ENCODE peak calls at places on chromosome 17, in six cellular contexts. K is nephron progenitor cell, M is left ventricle myocardium inferior, L is ascending aorta, Z is AG04450, N is IMR-90. D is an unnamed sample.

GRCh38 chr17:76827736-76828135 is 40.5 kb upstream of the MGAT5B start:
- DNase-seq in K (no peak), M (no peak), L (no peak), Z (no peak), N (no peak), D (no peak)

GRCh38 chr17:79859676-79860615 is 20.7 kb upstream of the CBX4 start:
- DNase-seq in K (peak; percentile 35), M (no peak), L (no peak), Z (no peak), N (no peak), D (no peak)

GRCh38 chr17:4728124-4728523 is 3.1 kb upstream of the MED11 start:
- DNase-seq in K (no peak), M (no peak), L (no peak), Z (no peak), N (no peak), D (no peak)

GRCh38 chr17:78174332-78174869 is 6.0 kb downstream of the SYNGR2 start:
- DNase-seq in K (no peak), M (peak; percentile 85), L (peak; percentile 58), Z (no peak), N (no peak), D (no peak)

GRCh38 chr17:75273968-75274708 is 3.1 kb upstream of the MIF4GD start:
- DNase-seq in K (no peak), M (no peak), L (no peak), Z (no peak), N (peak; percentile 77), D (no peak)

GRCh38 chr17:50542795-50543774 is 3.9 kb upstream of the SPATA20 start:
- DNase-seq in K (no peak), M (no peak), L (no peak), Z (no peak), N (no peak), D (no peak)

GRCh38 chr17:2011421-2012371 is 13.4 kb downstream of the RTN4RL1 start:
- DNase-seq in K (no peak), M (no peak), L (no peak), Z (no peak), N (no peak), D (no peak)

GRCh38 chr17:6509295-6509771 is 47.0 kb downstream of the PITPNM3 start:
- DNase-seq in K (no peak), M (no peak), L (no peak), Z (no peak), N (peak; percentile 37), D (no peak)

GRCh38 chr17:46974086-46974485 is 5.0 kb downstream of the RPRML start:
- DNase-seq in K (no peak), M (no peak), L (no peak), Z (no peak), N (no peak), D (no peak)

GRCh38 chr17:38509772-38510423 is 81.6 kb downstream of the ARHGAP23 start:
- DNase-seq in K (peak; percentile 44), M (no peak), L (no peak), Z (no peak), N (no peak), D (no peak)

GRCh38 chr17:17703608-17703919 is 22.3 kb downstream of the RAI1 start:
- DNase-seq in K (no peak), M (no peak), L (no peak), Z (no peak), N (no peak), D (no peak)

GRCh38 chr17:17134051-17134951 is 71.8 kb downstream of the PLD6 start:
- DNase-seq in K (no peak), M (no peak), L (no peak), Z (no peak), N (no peak), D (no peak)

GRCh38 chr17:32903774-32904673 is 23.9 kb upstream of the TMEM98 start:
- DNase-seq in K (no peak), M (no peak), L (no peak), Z (no peak), N (no peak), D (no peak)

GRCh38 chr17:57767561-57767960 is 22.5 kb upstream of the CCDC182 start:
- DNase-seq in K (no peak), M (no peak), L (no peak), Z (no peak), N (no peak), D (no peak)
- TF ChIP-seq CTCF in K (no peak), M (no peak), L (no peak), Z (no peak), N (no peak), D (no peak)

GRCh38 chr17:7894866-7895265 is 6.3 kb downstream of the CHD3 start:
- DNase-seq in K (no peak), M (no peak), L (no peak), Z (no peak), N (no peak), D (no peak)

GRCh38 chr17:7889166-7889584 is 586 bp downstream of the CHD3 start:
- DNase-seq in K (peak; percentile 35), M (peak; percentile 97), L (peak; percentile 92), Z (peak; percentile 67), N (peak; percentile 86), D (peak; percentile 46)

GRCh38 chr17:7894226-7894625 is 5.6 kb downstream of the CHD3 start:
- DNase-seq in K (no peak), M (no peak), L (no peak), Z (no peak), N (no peak), D (no peak)

GRCh38 chr17:7897090-7897489 is 8.5 kb downstream of the CHD3 start:
- DNase-seq in K (no peak), M (no peak), L (no peak), Z (no peak), N (peak; percentile 12), D (no peak)

DNA sequence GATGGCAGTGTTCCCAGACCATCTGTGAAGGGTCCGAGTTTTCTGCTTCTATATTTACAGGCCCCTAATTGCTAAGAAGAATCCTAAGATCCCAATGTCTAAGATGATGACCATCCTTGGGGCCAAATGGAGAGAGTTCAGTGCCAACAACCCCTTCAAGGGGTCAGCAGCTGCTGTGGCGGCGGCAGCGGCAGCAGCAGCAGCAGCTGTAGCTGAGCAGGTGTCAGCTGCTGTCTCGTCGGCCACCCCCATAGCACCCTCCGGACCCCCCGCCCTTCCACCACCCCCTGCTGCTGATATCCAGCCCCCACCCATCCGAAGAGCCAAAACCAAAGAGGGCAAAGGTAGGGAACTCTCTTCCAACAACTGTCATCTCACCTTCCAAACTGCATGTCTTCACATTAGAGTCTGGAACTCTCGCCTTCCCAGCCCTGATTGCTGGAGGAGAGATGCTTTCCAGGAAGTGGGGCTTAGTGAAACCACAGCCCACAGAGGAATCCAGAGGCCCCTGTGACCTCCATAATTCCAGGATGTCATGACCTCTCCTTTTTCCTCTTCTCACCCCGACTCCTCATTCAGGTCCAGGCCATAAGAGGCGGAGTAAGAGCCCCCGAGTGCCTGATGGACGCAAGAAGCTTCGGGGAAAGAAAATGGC is 4.8 kb downstream of the CHD3 start:
- DNase-seq in K (no peak), M (no peak), L (no peak), Z (no peak), N (no peak), D (no peak)
- TF ChIP-seq CTCF in K (no peak), M (no peak), L (no peak), Z (no peak), N (no peak), D (no peak)

DNA sequence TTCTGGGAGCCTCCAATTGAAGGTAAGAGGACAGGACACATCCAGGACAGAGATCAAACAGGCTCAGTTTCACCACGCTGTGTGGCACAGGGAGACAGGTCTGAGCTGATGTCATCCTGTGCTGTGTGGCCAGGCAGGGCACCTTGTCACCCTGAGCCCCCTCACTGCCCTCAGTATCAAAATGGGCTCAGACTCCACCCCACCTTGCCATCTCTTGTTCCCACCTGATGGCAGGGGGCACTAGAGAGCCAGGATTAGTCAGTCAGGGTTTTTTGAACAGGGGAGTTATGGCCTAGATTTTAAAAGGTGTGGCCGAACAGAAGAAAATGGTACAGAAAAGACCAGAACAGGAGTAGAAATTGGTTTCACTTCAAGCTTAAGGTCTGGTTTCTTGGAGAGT is 2.6 kb downstream of the KAT2A start:
- DNase-seq in K (no peak), M (no peak), L (no peak), Z (no peak), N (peak; percentile 25), D (no peak)
- TF ChIP-seq CTCF in K (peak; percentile 20), M (peak; percentile 54), L (peak; percentile 26), Z (peak; percentile 51), N (peak; percentile 47), D (peak; percentile 72)

GRCh38 chr17:40109471-40109824 is 9.1 kb upstream of the NR1D1 start:
- DNase-seq in K (no peak), M (peak; percentile 3), L (no peak), Z (no peak), N (no peak), D (no peak)
- TF ChIP-seq CTCF in K (no peak), M (no peak), L (no peak), Z (no peak), N (peak; percentile 19), D (peak; percentile 29)

GRCh38 chr17:57604771-57605733 is 140.0 kb downstream of the CCDC182 start:
- DNase-seq in K (peak; percentile 20), M (peak; percentile 54), L (no peak), Z (peak; percentile 24), N (peak; percentile 55), D (no peak)
- TF ChIP-seq CTCF in K (no peak), M (no peak), L (no peak), Z (peak; percentile 6), N (no peak), D (no peak)

GRCh38 chr17:36602924-36603384 is 1.6 kb downstream of the MRM1 start:
- DNase-seq in K (peak; percentile 77), M (no peak), L (no peak), Z (peak; percentile 29), N (peak; percentile 69), D (no peak)

GRCh38 chr17:36602030-36602737 is 801 bp downstream of the MRM1 start:
- DNase-seq in K (no peak), M (no peak), L (no peak), Z (no peak), N (peak; percentile 9), D (no peak)

GRCh38 chr17:36600477-36600876 is 906 bp upstream of the MRM1 start:
- DNase-seq in K (no peak), M (no peak), L (no peak), Z (no peak), N (no peak), D (no peak)

GRCh38 chr17:36600936-36601302 is 464 bp upstream of the MRM1 start:
- DNase-seq in K (no peak), M (no peak), L (no peak), Z (no peak), N (no peak), D (no peak)

DNA sequence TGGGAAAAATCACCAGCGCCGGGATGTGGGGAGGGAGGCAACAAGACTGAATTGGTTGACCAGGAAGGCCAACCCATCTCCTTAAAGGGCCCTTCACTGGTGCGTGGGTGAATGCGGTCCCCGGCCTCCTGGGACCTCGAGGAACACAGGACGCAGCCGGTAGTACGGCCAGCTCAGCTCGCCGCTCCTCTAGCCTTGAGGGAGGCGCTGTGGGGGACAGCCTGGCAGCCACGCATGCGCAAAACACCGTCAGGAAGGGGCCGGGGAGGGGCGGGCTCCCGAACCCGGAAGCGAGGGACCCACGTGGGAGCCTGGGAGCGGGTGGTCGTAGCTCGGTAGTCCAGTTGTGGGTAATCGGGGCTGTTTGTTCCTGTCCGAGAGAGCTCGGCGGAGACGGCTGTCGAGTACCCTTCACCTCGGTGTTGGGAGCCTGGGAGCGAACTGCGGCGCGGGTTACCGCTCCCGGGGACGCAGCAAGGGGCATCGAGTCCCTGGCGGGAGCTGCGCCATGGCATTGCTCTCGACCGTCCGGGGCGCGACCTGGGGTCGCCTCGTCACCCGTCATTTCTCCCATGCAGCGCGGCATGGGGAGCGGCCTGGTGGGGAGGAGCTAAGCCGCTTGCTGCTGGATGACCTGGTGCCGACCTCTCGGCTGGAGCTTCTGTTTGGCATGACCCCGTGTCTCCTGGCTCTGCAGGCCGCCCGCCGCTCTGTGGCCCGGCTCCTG is at the start of gene MRM1:
- DNase-seq in K (peak; percentile 98), M (peak; percentile 94), L (peak; percentile 71), Z (peak; percentile 76), N (peak; percentile 89), D (no peak)
- TF ChIP-seq CTCF in K (no peak), M (no peak), L (peak; percentile 2), Z (peak; percentile 16), N (peak; percentile 23), D (peak; percentile 22)

D was measured in epithelial cell of proximal tubule.